ENCODE peak calls at places on chromosomes 1 and 21, in nine cellular contexts. B is brain microvascular endothelial cell; O is endothelial cell; P is foreskin fibroblast; D is erythroblast; W is NCI-H1092 treated with DMSO at 0.1 percent for 48 hours; N is activated T-helper 1 cell treated with anti-CD3 and anti-CD28 coated beads, Interleukin-2, amount 50 U/mL, for 16 hours; Q is activated CD4-positive, CD25-positive, alpha-beta regulatory T cell treated with anti-CD3 and anti-CD28 coated beads, Interleukin-2, amount 50 U/mL, for 16 hours; F is stimulated activated CD8-positive, alpha-beta memory T cell treated with anti-CD3 and anti-CD28 coated beads, Interleukin-15, amount 100 ng/mL, for 24 hours. M is an unnamed sample.

GRCh38 chr1:156129687-156130577 is 15.4 kb downstream of the LMNA start:
- DNase-seq in B (peak; percentile 93), O (peak; percentile 86), P (peak; percentile 99), D (peak; percentile 72), W (peak; percentile 54), N (peak; percentile 64), Q (peak; percentile 50), F (peak; percentile 69), M (peak; percentile 45)

GRCh38 chr1:180926164-180926981 is 13.7 kb downstream of the KIAA1614 start:
- DNase-seq in B (no peak), O (no peak), P (peak; percentile 66), D (peak; percentile 91), W (peak; percentile 94), N (no peak), Q (no peak), F (no peak), M (peak; percentile 76)

GRCh38 chr1:36207339-36207738 is 16.9 kb upstream of the THRAP3 start:
- DNase-seq in B (peak; percentile 42), O (no peak), P (peak; percentile 71), D (no peak), W (peak; percentile 75), N (no peak), Q (no peak), F (no peak), M (no peak)

GRCh38 chr1:183310753-183311465 is 107.3 kb downstream of the NMNAT2 start:
- DNase-seq in B (peak; percentile 7), O (no peak), P (no peak), D (no peak), W (no peak), N (no peak), Q (no peak), F (no peak), M (no peak)

GRCh38 chr1:159925713-159926066 is 383 bp upstream of the TAGLN2 start:
- DNase-seq in B (no peak), O (no peak), P (no peak), D (no peak), W (no peak), N (no peak), Q (no peak), F (no peak), M (no peak)

GRCh38 chr1:85936470-85936869 is 220.1 kb downstream of the COL24A1 start:
- DNase-seq in B (no peak), O (no peak), P (no peak), D (no peak), W (no peak), N (no peak), Q (no peak), F (no peak), M (no peak)

GRCh38 chr1:110420023-110420662 is 12.6 kb upstream of the LAMTOR5 start:
- DNase-seq in B (no peak), O (no peak), P (no peak), D (no peak), W (no peak), N (no peak), Q (no peak), F (no peak), M (no peak)

GRCh38 chr1:247857986-247858356 is 984 bp downstream of the TRIM58 start:
- DNase-seq in B (no peak), O (no peak), P (no peak), D (peak; percentile 68), W (no peak), N (no peak), Q (no peak), F (no peak), M (no peak)

GRCh38 chr1:211632808-211633522 is 42.5 kb downstream of the NEK2 start:
- DNase-seq in B (peak; percentile 78), O (no peak), P (peak; percentile 32), D (no peak), W (no peak), N (no peak), Q (no peak), F (no peak), M (no peak)

GRCh38 chr1:2383576-2383975 is 7.8 kb downstream of the MORN1 start:
- DNase-seq in B (no peak), O (no peak), P (no peak), D (no peak), W (no peak), N (no peak), Q (no peak), F (no peak), M (no peak)

GRCh38 chr1:151970128-151970527 is 23.5 kb downstream of the S100A10 start:
- DNase-seq in B (no peak), O (no peak), P (no peak), D (no peak), W (no peak), N (no peak), Q (no peak), F (no peak), M (no peak)

GRCh38 chr1:46767649-46768282 is 31.1 kb upstream of the CYP4B1 start:
- DNase-seq in B (no peak), O (no peak), P (no peak), D (no peak), W (no peak), N (no peak), Q (no peak), F (no peak), M (no peak)

GRCh38 chr1:155086182-155086741 is 7.6 kb downstream of the EFNA3 start:
- DNase-seq in B (peak; percentile 41), O (peak; percentile 82), P (peak; percentile 65), D (peak; percentile 76), W (peak; percentile 46), N (peak; percentile 71), Q (peak; percentile 51), F (peak; percentile 81), M (peak; percentile 57)

GRCh38 chr1:41313661-41314131 is 47.5 kb upstream of the FOXO6 start:
- DNase-seq in B (no peak), O (peak; percentile 53), P (peak; percentile 30), D (peak; percentile 25), W (peak; percentile 7), N (no peak), Q (no peak), F (no peak), M (no peak)

GRCh38 chr1:82052563-82052962 is 251.8 kb downstream of the ADGRL2 start:
- DNase-seq in B (peak; percentile 4), O (no peak), P (no peak), D (no peak), W (no peak), N (no peak), Q (no peak), F (no peak), M (no peak)

GRCh38 chr21:38768385-38769071 is 37.2 kb upstream of the ETS2 start:
- DNase-seq in B (peak; percentile 92), O (no peak), P (peak; percentile 89), D (no peak), W (no peak), N (peak; percentile 16), Q (peak; percentile 27), F (no peak), M (peak; percentile 6)

GRCh38 chr1:241677171-241677570 is 25.1 kb downstream of the WDR64 start:
- DNase-seq in B (no peak), O (no peak), P (no peak), D (no peak), W (no peak), N (no peak), Q (peak; percentile 9), F (no peak), M (no peak)

GRCh38 chr1:231021540-231022031 is 18.5 kb downstream of the FAM89A start:
- DNase-seq in B (peak; percentile 61), O (no peak), P (no peak), D (no peak), W (no peak), N (no peak), Q (no peak), F (no peak), M (no peak)

GRCh38 chr1:46749921-46750404 is 31.0 kb upstream of the EFCAB14 start:
- DNase-seq in B (no peak), O (no peak), P (peak; percentile 31), D (no peak), W (no peak), N (no peak), Q (no peak), F (no peak), M (no peak)

GRCh38 chr1:221776495-221777413 is 34.9 kb upstream of the DUSP10 start:
- DNase-seq in B (no peak), O (no peak), P (no peak), D (no peak), W (no peak), N (no peak), Q (no peak), F (no peak), M (no peak)

GRCh38 chr21:26732442-26733221 is 112.6 kb downstream of the ADAMTS1 start:
- DNase-seq in B (peak; percentile 69), O (peak; percentile 68), P (peak; percentile 76), D (peak; percentile 1), W (no peak), N (no peak), Q (no peak), F (no peak), M (no peak)

GRCh38 chr1:68213843-68214242 is 18.5 kb downstream of the WLS start:
- DNase-seq in B (peak; percentile 56), O (no peak), P (peak; percentile 88), D (no peak), W (no peak), N (no peak), Q (no peak), F (no peak), M (peak; percentile 77)

GRCh38 chr1:34786521-34787325 is 5.7 kb downstream of the GJB3 start:
- DNase-seq in B (peak; percentile 76), O (peak; percentile 73), P (peak; percentile 85), D (peak; percentile 65), W (peak; percentile 77), N (peak; percentile 34), Q (peak; percentile 13), F (peak; percentile 25), M (peak; percentile 54)

GRCh38 chr1:46517010-46517600 is 27.5 kb downstream of the DMBX1 start:
- DNase-seq in B (no peak), O (no peak), P (no peak), D (no peak), W (peak; percentile 56), N (no peak), Q (no peak), F (no peak), M (peak; percentile 72)

GRCh38 chr1:206723500-206724472 is 39.1 kb downstream of the MAPKAPK2 start:
- DNase-seq in B (no peak), O (no peak), P (peak; percentile 65), D (no peak), W (no peak), N (no peak), Q (no peak), F (no peak), M (peak; percentile 15)

GRCh38 chr21:28513450-28513849 is 479.2 kb downstream of the LTN1 start:
- DNase-seq in B (no peak), O (no peak), P (no peak), D (no peak), W (no peak), N (no peak), Q (no peak), F (no peak), M (no peak)

GRCh38 chr1:176119549-176119948 is 87.5 kb downstream of the COP1 start:
- DNase-seq in B (no peak), O (no peak), P (peak; percentile 3), D (peak; percentile 20), W (no peak), N (no peak), Q (no peak), F (no peak), M (no peak)

GRCh38 chr1:71462247-71462646 is 381.4 kb upstream of the ZRANB2 start:
- DNase-seq in B (no peak), O (no peak), P (no peak), D (no peak), W (no peak), N (no peak), Q (no peak), F (no peak), M (peak; percentile 80)

GRCh38 chr1:1573843-1574720 is 581 bp downstream of the SSU72 start:
- DNase-seq in B (peak; percentile 51), O (peak; percentile 69), P (peak; percentile 85), D (peak; percentile 90), W (peak; percentile 64), N (peak; percentile 68), Q (peak; percentile 48), F (peak; percentile 42), M (peak; percentile 51)

GRCh38 chr1:3892748-3893147 is 7.3 kb downstream of the C1orf174 start:
- DNase-seq in B (no peak), O (no peak), P (no peak), D (no peak), W (no peak), N (no peak), Q (no peak), F (no peak), M (no peak)

GRCh38 chr21:44658913-44659595 is 1.3 kb downstream of the KRTAP12-3 start:
- DNase-seq in B (no peak), O (no peak), P (no peak), D (no peak), W (no peak), N (no peak), Q (no peak), F (no peak), M (no peak)

M was measured in NCI-H146.